ENCODE peak calls at places on chromosomes 2 and 18, in six cellular contexts. One of them, this sample, is unnamed.

GRCh38 chr2:224802407-224802806 is 86.2 kb upstream of the CCDC195 start:
- DNase-seq in heart right ventricle: no peak
- DNase-seq in body of pancreas: no peak
- DNase-seq in HCT116: no peak
- DNase-seq in colonic mucosa: no peak
- DNase-seq in naive thymus-derived CD4-positive, alpha-beta T cell: no peak
- DNase-seq in this sample: no peak

GRCh38 chr18:22052405-22053105 is 116.8 kb upstream of the GATA6 start:
- DNase-seq in heart right ventricle: no peak
- DNase-seq in body of pancreas: peak; percentile 52
- DNase-seq in HCT116: no peak
- DNase-seq in colonic mucosa: peak; percentile 50
- DNase-seq in naive thymus-derived CD4-positive, alpha-beta T cell: no peak
- DNase-seq in this sample: no peak

GRCh38 chr2:29963972-29964570 is 42.7 kb upstream of the ALK start:
- DNase-seq in heart right ventricle: no peak
- DNase-seq in body of pancreas: no peak
- DNase-seq in HCT116: no peak
- DNase-seq in colonic mucosa: no peak
- DNase-seq in naive thymus-derived CD4-positive, alpha-beta T cell: no peak
- DNase-seq in this sample: no peak

GRCh38 chr2:238026953-238027505 is 33.8 kb upstream of the SCLY start:
- DNase-seq in heart right ventricle: no peak
- DNase-seq in body of pancreas: no peak
- DNase-seq in HCT116: no peak
- DNase-seq in colonic mucosa: no peak
- DNase-seq in naive thymus-derived CD4-positive, alpha-beta T cell: no peak
- DNase-seq in this sample: no peak

GRCh38 chr2:101371635-101372034 is 15.7 kb downstream of the CREG2 start:
- DNase-seq in heart right ventricle: no peak
- DNase-seq in body of pancreas: no peak
- DNase-seq in HCT116: no peak
- DNase-seq in colonic mucosa: no peak
- DNase-seq in naive thymus-derived CD4-positive, alpha-beta T cell: no peak
- DNase-seq in this sample: no peak

GRCh38 chr2:173584676-173585453 is 230.2 kb downstream of the CDCA7 start:
- DNase-seq in heart right ventricle: no peak
- DNase-seq in body of pancreas: no peak
- DNase-seq in HCT116: no peak
- DNase-seq in colonic mucosa: no peak
- DNase-seq in naive thymus-derived CD4-positive, alpha-beta T cell: no peak
- DNase-seq in this sample: no peak

GRCh38 chr2:75407038-75407530 is 153.7 kb downstream of the EVA1A start:
- DNase-seq in heart right ventricle: no peak
- DNase-seq in body of pancreas: no peak
- DNase-seq in HCT116: no peak
- DNase-seq in colonic mucosa: no peak
- DNase-seq in naive thymus-derived CD4-positive, alpha-beta T cell: no peak
- DNase-seq in this sample: no peak

GRCh38 chr18:21090680-21091079 is 20.9 kb downstream of the ROCK1 start:
- DNase-seq in heart right ventricle: no peak
- DNase-seq in body of pancreas: no peak
- DNase-seq in HCT116: no peak
- DNase-seq in colonic mucosa: no peak
- DNase-seq in naive thymus-derived CD4-positive, alpha-beta T cell: no peak
- DNase-seq in this sample: no peak

GRCh38 chr2:69118609-69119008 is 105.6 kb downstream of the ANTXR1 start:
- DNase-seq in heart right ventricle: no peak
- DNase-seq in body of pancreas: no peak
- DNase-seq in HCT116: no peak
- DNase-seq in colonic mucosa: no peak
- DNase-seq in naive thymus-derived CD4-positive, alpha-beta T cell: no peak
- DNase-seq in this sample: no peak

GRCh38 chr2:29336741-29337340 is 221.6 kb downstream of the CLIP4 start:
- DNase-seq in heart right ventricle: no peak
- DNase-seq in body of pancreas: no peak
- DNase-seq in HCT116: no peak
- DNase-seq in colonic mucosa: no peak
- DNase-seq in naive thymus-derived CD4-positive, alpha-beta T cell: no peak
- DNase-seq in this sample: no peak

GRCh38 chr2:121902171-121902591 is 146.7 kb downstream of the TSN start:
- DNase-seq in heart right ventricle: peak; percentile 51
- DNase-seq in body of pancreas: no peak
- DNase-seq in HCT116: no peak
- DNase-seq in colonic mucosa: no peak
- DNase-seq in naive thymus-derived CD4-positive, alpha-beta T cell: no peak
- DNase-seq in this sample: no peak

GRCh38 chr2:142058149-142058548 is 72.7 kb downstream of the LRP1B start:
- DNase-seq in heart right ventricle: no peak
- DNase-seq in body of pancreas: no peak
- DNase-seq in HCT116: no peak
- DNase-seq in colonic mucosa: no peak
- DNase-seq in naive thymus-derived CD4-positive, alpha-beta T cell: no peak
- DNase-seq in this sample: no peak

GRCh38 chr2:136323212-136323611 is 205.3 kb upstream of the CXCR4 start:
- DNase-seq in heart right ventricle: no peak
- DNase-seq in body of pancreas: no peak
- DNase-seq in HCT116: no peak
- DNase-seq in colonic mucosa: no peak
- DNase-seq in naive thymus-derived CD4-positive, alpha-beta T cell: no peak
- DNase-seq in this sample: no peak

GRCh38 chr18:67359868-67360838 is 156.4 kb downstream of the DSEL start:
- DNase-seq in heart right ventricle: peak; percentile 38
- DNase-seq in body of pancreas: peak; percentile 43
- DNase-seq in HCT116: no peak
- DNase-seq in colonic mucosa: no peak
- DNase-seq in naive thymus-derived CD4-positive, alpha-beta T cell: no peak
- DNase-seq in this sample: no peak

GRCh38 chr18:30712383-30712782 is 330.2 kb downstream of the DSC3 start:
- DNase-seq in heart right ventricle: no peak
- DNase-seq in body of pancreas: no peak
- DNase-seq in HCT116: no peak
- DNase-seq in colonic mucosa: no peak
- DNase-seq in naive thymus-derived CD4-positive, alpha-beta T cell: no peak
- DNase-seq in this sample: no peak

GRCh38 chr2:128309341-128310093 is 9.2 kb downstream of the HS6ST1 start:
- DNase-seq in heart right ventricle: no peak
- DNase-seq in body of pancreas: peak; percentile 89
- DNase-seq in HCT116: no peak
- DNase-seq in colonic mucosa: peak; percentile 57
- DNase-seq in naive thymus-derived CD4-positive, alpha-beta T cell: no peak
- DNase-seq in this sample: no peak

GRCh38 chr18:57581301-57581934 is 5.1 kb downstream of the FECH start:
- DNase-seq in heart right ventricle: peak; percentile 9
- DNase-seq in body of pancreas: no peak
- DNase-seq in HCT116: no peak
- DNase-seq in colonic mucosa: no peak
- DNase-seq in naive thymus-derived CD4-positive, alpha-beta T cell: no peak
- DNase-seq in this sample: no peak

GRCh38 chr18:68660355-68661183 is 54.3 kb downstream of the TMX3 start:
- DNase-seq in heart right ventricle: no peak
- DNase-seq in body of pancreas: no peak
- DNase-seq in HCT116: peak; percentile 29
- DNase-seq in colonic mucosa: no peak
- DNase-seq in naive thymus-derived CD4-positive, alpha-beta T cell: peak; percentile 2
- DNase-seq in this sample: peak; percentile 23

GRCh38 chr2:12057436-12058166 is 311.2 kb downstream of the LPIN1 start:
- DNase-seq in heart right ventricle: peak; percentile 31
- DNase-seq in body of pancreas: peak; percentile 7
- DNase-seq in HCT116: no peak
- DNase-seq in colonic mucosa: peak; percentile 25
- DNase-seq in naive thymus-derived CD4-positive, alpha-beta T cell: no peak
- DNase-seq in this sample: no peak

GRCh38 chr2:203579131-203579643 is 44.1 kb upstream of the RAPH1 start:
- DNase-seq in heart right ventricle: no peak
- DNase-seq in body of pancreas: peak; percentile 88
- DNase-seq in HCT116: peak; percentile 93
- DNase-seq in colonic mucosa: peak; percentile 89
- DNase-seq in naive thymus-derived CD4-positive, alpha-beta T cell: no peak
- DNase-seq in this sample: no peak

GRCh38 chr2:174697267-174697666 is 67.0 kb downstream of the CHRNA1 start:
- DNase-seq in heart right ventricle: peak; percentile 57
- DNase-seq in body of pancreas: peak; percentile 63
- DNase-seq in HCT116: peak; percentile 59
- DNase-seq in colonic mucosa: peak; percentile 32
- DNase-seq in naive thymus-derived CD4-positive, alpha-beta T cell: peak; percentile 38
- DNase-seq in this sample: peak; percentile 52

GRCh38 chr2:203238329-203238710 is 498 bp upstream of the CYP20A1 start:
- DNase-seq in heart right ventricle: no peak
- DNase-seq in body of pancreas: no peak
- DNase-seq in HCT116: no peak
- DNase-seq in colonic mucosa: no peak
- DNase-seq in naive thymus-derived CD4-positive, alpha-beta T cell: no peak
- DNase-seq in this sample: no peak

GRCh38 chr2:132621131-132621875 is 48.7 kb downstream of the LYPD1 start:
- DNase-seq in heart right ventricle: no peak
- DNase-seq in body of pancreas: peak; percentile 87
- DNase-seq in HCT116: no peak
- DNase-seq in colonic mucosa: no peak
- DNase-seq in naive thymus-derived CD4-positive, alpha-beta T cell: no peak
- DNase-seq in this sample: no peak

GRCh38 chr2:38106420-38107182 is 30.6 kb upstream of the CYP1B1 start:
- DNase-seq in heart right ventricle: no peak
- DNase-seq in body of pancreas: no peak
- DNase-seq in HCT116: no peak
- DNase-seq in colonic mucosa: no peak
- DNase-seq in naive thymus-derived CD4-positive, alpha-beta T cell: no peak
- DNase-seq in this sample: no peak

GRCh38 chr2:108369153-108369552 is 8.6 kb upstream of the SULT1C4 start:
- DNase-seq in heart right ventricle: no peak
- DNase-seq in body of pancreas: no peak
- DNase-seq in HCT116: no peak
- DNase-seq in colonic mucosa: no peak
- DNase-seq in naive thymus-derived CD4-positive, alpha-beta T cell: no peak
- DNase-seq in this sample: no peak

GRCh38 chr2:215635788-215636139 is 199.9 kb upstream of the FN1 start:
- DNase-seq in heart right ventricle: no peak
- DNase-seq in body of pancreas: no peak
- DNase-seq in HCT116: no peak
- DNase-seq in colonic mucosa: no peak
- DNase-seq in naive thymus-derived CD4-positive, alpha-beta T cell: no peak
- DNase-seq in this sample: no peak

DNA sequence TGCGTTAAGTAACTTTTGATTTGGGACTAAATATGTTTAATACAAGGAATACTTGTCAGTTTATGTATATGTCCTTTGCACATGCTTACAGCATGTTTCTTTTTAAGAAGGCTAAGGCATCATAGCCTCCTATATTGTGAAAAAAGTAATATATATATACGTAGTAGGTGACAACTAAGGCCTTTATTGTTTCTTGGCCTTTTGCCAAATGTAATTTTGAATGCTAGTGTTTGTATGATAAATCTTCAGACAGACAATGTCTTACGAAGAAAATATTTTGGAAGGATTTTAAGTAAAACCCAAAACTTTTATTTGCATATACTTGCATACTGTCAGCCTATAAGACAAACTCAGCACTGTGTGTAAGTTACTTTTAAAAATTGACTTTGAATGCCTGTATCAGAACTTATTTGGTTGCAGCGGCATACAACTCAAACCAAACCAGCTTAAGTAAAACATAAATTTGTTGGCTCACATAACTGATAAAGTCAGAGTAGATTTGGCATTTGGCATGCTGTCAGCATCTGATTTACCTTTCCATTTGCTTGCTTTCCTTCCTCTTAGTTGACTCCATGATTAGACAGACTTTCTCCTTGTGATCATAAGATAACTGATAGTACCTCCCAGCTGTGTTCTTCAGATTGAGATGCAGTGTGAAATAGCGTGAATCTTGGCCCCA is 24.4 kb downstream of the UBE2E3 start:
- DNase-seq in heart right ventricle: no peak
- DNase-seq in body of pancreas: no peak
- DNase-seq in HCT116: no peak
- DNase-seq in colonic mucosa: no peak
- DNase-seq in naive thymus-derived CD4-positive, alpha-beta T cell: no peak
- DNase-seq in this sample: no peak
- H3K4me1 ChIP-seq in heart right ventricle: no peaks in the 10 kb centered on the region
- H3K4me1 ChIP-seq in body of pancreas: peaks cover 16% of the 10 kb centered on the region
- H3K4me1 ChIP-seq in HCT116: no peaks in the 10 kb centered on the region
- H3K4me1 ChIP-seq in colonic mucosa: no peaks in the 10 kb centered on the region
- H3K4me1 ChIP-seq in naive thymus-derived CD4-positive, alpha-beta T cell: no peaks in the 10 kb centered on the region
- H3K4me1 ChIP-seq in this sample: no peaks in the 10 kb centered on the region

DNA sequence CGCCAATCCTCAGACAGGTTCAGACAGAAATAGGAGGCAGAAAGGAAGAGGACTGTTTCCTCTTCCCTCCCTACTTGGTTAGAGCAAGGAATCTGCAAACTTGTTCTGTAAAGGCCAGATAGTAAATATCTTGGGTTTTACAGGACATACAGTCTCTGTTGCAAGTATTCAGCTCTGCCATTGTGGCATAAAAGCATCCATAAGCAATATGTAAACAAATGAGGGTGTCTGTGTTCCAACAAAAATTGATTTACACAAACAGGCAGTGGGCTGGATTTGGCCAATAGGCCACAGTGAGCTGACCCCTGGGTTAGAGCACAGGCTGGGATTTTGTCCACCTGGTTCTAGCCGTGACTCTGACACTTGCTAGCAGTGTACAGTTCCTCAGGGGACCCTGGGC is 89.4 kb downstream of the NRP2 start:
- DNase-seq in heart right ventricle: no peak
- DNase-seq in body of pancreas: no peak
- DNase-seq in HCT116: no peak
- DNase-seq in colonic mucosa: no peak
- DNase-seq in naive thymus-derived CD4-positive, alpha-beta T cell: no peak
- DNase-seq in this sample: no peak
- H3K27ac ChIP-seq in heart right ventricle: no peak overlapping the region
- H3K27ac ChIP-seq in body of pancreas: no peak overlapping the region
- H3K27ac ChIP-seq in HCT116: no peak overlapping the region
- H3K27ac ChIP-seq in colonic mucosa: no peak overlapping the region
- H3K27ac ChIP-seq in naive thymus-derived CD4-positive, alpha-beta T cell: no peak overlapping the region
- H3K27ac ChIP-seq in this sample: no peak overlapping the region

GRCh38 chr2:96758987-96759386 is 1.7 kb upstream of the CNNM4 start:
- DNase-seq in heart right ventricle: no peak
- DNase-seq in body of pancreas: no peak
- DNase-seq in HCT116: no peak
- DNase-seq in colonic mucosa: peak; percentile 58
- DNase-seq in naive thymus-derived CD4-positive, alpha-beta T cell: no peak
- DNase-seq in this sample: no peak
- H3K4me1 ChIP-seq in heart right ventricle: peaks cover 28% of the 10 kb centered on the region
- H3K4me1 ChIP-seq in body of pancreas: peaks cover 37% of the 10 kb centered on the region
- H3K4me1 ChIP-seq in HCT116: peaks cover 10% of the 10 kb centered on the region
- H3K4me1 ChIP-seq in colonic mucosa: peaks cover 8% of the 10 kb centered on the region
- H3K4me1 ChIP-seq in naive thymus-derived CD4-positive, alpha-beta T cell: peaks cover 40% of the 10 kb centered on the region
- H3K4me1 ChIP-seq in this sample: peaks cover 38% of the 10 kb centered on the region

GRCh38 chr2:39141346-39142011 is 20.6 kb upstream of the SOS1 start:
- DNase-seq in heart right ventricle: peak; percentile 17
- DNase-seq in body of pancreas: no peak
- DNase-seq in HCT116: no peak
- DNase-seq in colonic mucosa: no peak
- DNase-seq in naive thymus-derived CD4-positive, alpha-beta T cell: no peak
- DNase-seq in this sample: no peak

GRCh38 chr2:39140322-39140847 is 19.5 kb upstream of the SOS1 start:
- DNase-seq in heart right ventricle: no peak
- DNase-seq in body of pancreas: no peak
- DNase-seq in HCT116: no peak
- DNase-seq in colonic mucosa: no peak
- DNase-seq in naive thymus-derived CD4-positive, alpha-beta T cell: no peak
- DNase-seq in this sample: no peak

GRCh38 chr2:39138837-39139211 is 18.0 kb upstream of the SOS1 start:
- DNase-seq in heart right ventricle: no peak
- DNase-seq in body of pancreas: no peak
- DNase-seq in HCT116: no peak
- DNase-seq in colonic mucosa: no peak
- DNase-seq in naive thymus-derived CD4-positive, alpha-beta T cell: no peak
- DNase-seq in this sample: no peak

GRCh38 chr2:39142012-39142346 is 21.1 kb upstream of the SOS1 start:
- DNase-seq in heart right ventricle: no peak
- DNase-seq in body of pancreas: no peak
- DNase-seq in HCT116: no peak
- DNase-seq in colonic mucosa: no peak
- DNase-seq in naive thymus-derived CD4-positive, alpha-beta T cell: no peak
- DNase-seq in this sample: no peak

GRCh38 chr2:39139511-39140237 is 18.8 kb upstream of the SOS1 start:
- DNase-seq in heart right ventricle: no peak
- DNase-seq in body of pancreas: no peak
- DNase-seq in HCT116: no peak
- DNase-seq in colonic mucosa: no peak
- DNase-seq in naive thymus-derived CD4-positive, alpha-beta T cell: no peak
- DNase-seq in this sample: peak; percentile 40
- H3K27ac ChIP-seq in heart right ventricle: peak overlapping the region; percentile 4
- H3K27ac ChIP-seq in body of pancreas: no peak overlapping the region
- H3K27ac ChIP-seq in HCT116: no peak overlapping the region
- H3K27ac ChIP-seq in colonic mucosa: no peak overlapping the region
- H3K27ac ChIP-seq in naive thymus-derived CD4-positive, alpha-beta T cell: no peak overlapping the region
- H3K27ac ChIP-seq in this sample: no peak overlapping the region

This sample was measured in CD4-positive, CD25-positive, alpha-beta regulatory T cell.